ENCODE peak calls at places on chromosomes 11 and 22, in five cellular contexts. K, N, W, O and D are unnamed samples.

GRCh38 chr11:27118371-27118770 is 77.8 kb downstream of the BBOX1 start:
- DNase-seq in W (no peak), O (no peak), N (no peak), K (peak), D (no peak)

GRCh38 chr11:14500181-14500651 is 605 bp upstream of the COPB1 start:
- DNase-seq in N (no peak), W (peak), O (peak), K (peak), D (peak)

GRCh38 chr11:67357831-67358555 is 4.6 kb upstream of the POLD4 start:
- DNase-seq in W (no peak), N (no peak), K (no peak), O (no peak), D (peak)

GRCh38 chr22:42920101-42920820 is 63.2 kb upstream of the ARFGAP3 start:
- DNase-seq in O (no peak), K (no peak), N (no peak), W (no peak), D (peak)

GRCh38 chr11:127454856-127455255 is 454.3 kb upstream of the KIRREL3 start:
- DNase-seq in W (no peak), O (peak), K (no peak), N (no peak), D (no peak)

GRCh38 chr11:134481135-134481534 is 69.1 kb upstream of the B3GAT1 start:
- DNase-seq in O (peak), K (no peak), W (no peak), N (peak), D (no peak)

GRCh38 chr22:29205260-29205597 is 467 bp upstream of the EMID1 start:
- DNase-seq in K (no peak), N (no peak), O (no peak), W (no peak), D (no peak)

GRCh38 chr11:134655189-134655937 is 243.3 kb upstream of the B3GAT1 start:
- DNase-seq in K (no peak), N (peak), O (no peak), W (no peak), D (no peak)

GRCh38 chr11:46918087-46918751 is at the start of gene LRP4:
- DNase-seq in N (peak), O (peak), K (peak), W (no peak), D (no peak)

GRCh38 chr11:69559181-69559580 is 77.7 kb downstream of the LINC01488 start:
- DNase-seq in O (no peak), W (no peak), N (no peak), K (no peak), D (no peak)

GRCh38 chr11:134580635-134581025 is 168.6 kb upstream of the B3GAT1 start:
- DNase-seq in O (no peak), W (no peak), N (no peak), K (no peak), D (no peak)

GRCh38 chr11:58024601-58025091 is 965 bp downstream of the OR9Q1 start:
- DNase-seq in O (no peak), K (peak), N (no peak), W (no peak), D (peak)

GRCh38 chr11:77596626-77597025 is 6.9 kb downstream of the AQP11 start:
- DNase-seq in K (peak), O (no peak), W (no peak), N (no peak), D (peak)

GRCh38 chr11:11798586-11799438 is 43.0 kb upstream of the USP47 start:
- DNase-seq in W (peak), N (no peak), K (peak), O (peak), D (peak)

GRCh38 chr11:95296621-95297025 is 65.6 kb upstream of the SESN3 start:
- DNase-seq in N (no peak), K (no peak), O (no peak), W (no peak), D (peak)
- H2AFZ ChIP-seq in N (no peak), K (no peak), O (no peak), W (no peak), D (no peak)

DNA sequence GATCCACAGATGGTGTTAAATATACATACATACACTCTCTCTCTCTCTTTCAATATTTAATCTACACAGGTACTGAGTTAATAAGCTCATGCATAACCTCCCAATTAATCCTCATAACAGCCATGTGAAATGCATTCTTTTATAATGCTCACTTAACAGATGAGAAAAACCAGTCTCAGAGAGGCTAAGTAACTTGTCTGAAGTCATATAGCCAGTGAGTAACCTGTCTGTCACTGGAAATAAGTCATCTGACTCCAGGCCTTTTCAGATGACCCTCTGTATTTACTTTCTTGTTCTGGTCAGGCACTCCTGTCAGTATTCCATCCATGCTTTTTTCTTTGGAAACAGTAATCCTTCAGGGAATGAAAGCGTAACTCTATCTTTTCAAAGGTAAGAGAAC is 594.0 kb upstream of the TENM4 start:
- DNase-seq in O (no peak), K (no peak), N (no peak), W (no peak), D (no peak)
- H2AFZ ChIP-seq in O (no peak), K (no peak), N (no peak), W (no peak), D (no peak)

GRCh38 chr11:1731451-1732059 is 18.8 kb downstream of the IFITM10 start:
- DNase-seq in K (no peak), O (no peak), N (no peak), W (no peak), D (no peak)
- H2AFZ ChIP-seq in K (no peak), O (no peak), N (no peak), W (no peak), D (no peak)

GRCh38 chr11:6618117-6619020 is 853 bp downstream of the TPP1 start:
- DNase-seq in O (peak), K (peak), W (no peak), N (no peak), D (peak)
- H2AFZ ChIP-seq in O (peak), K (peak), W (peak), N (no peak), D (peak)

GRCh38 chr22:40603088-40603605 is 33.4 kb downstream of the MRTFA start:
- DNase-seq in W (no peak), N (no peak), O (peak), K (peak), D (peak)
- H2AFZ ChIP-seq in W (no peak), N (no peak), O (no peak), K (no peak), D (no peak)

DNA sequence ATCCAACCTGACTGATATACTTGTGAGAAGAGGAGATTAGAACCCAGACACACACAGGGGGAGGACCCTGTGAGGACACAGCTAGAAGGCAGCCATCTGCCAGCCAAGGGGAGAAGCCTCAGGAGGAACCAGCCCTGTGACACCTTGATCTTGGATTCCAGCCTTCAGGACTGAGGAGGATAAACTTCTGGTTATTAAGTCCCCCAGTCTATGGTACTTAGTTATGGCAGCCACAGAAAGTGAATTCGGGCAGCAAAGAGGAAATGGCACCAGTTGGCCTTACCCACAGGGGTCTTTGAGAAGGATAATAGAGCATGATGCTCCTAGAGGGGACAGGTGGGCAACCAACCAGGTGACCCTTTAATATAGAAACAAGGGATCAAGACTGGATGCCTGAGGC is 49.4 kb downstream of the ASCL2 start:
- DNase-seq in N (no peak), W (no peak), K (no peak), O (no peak), D (no peak)
- H2AFZ ChIP-seq in N (no peak), W (no peak), K (no peak), O (no peak), D (no peak)

DNA sequence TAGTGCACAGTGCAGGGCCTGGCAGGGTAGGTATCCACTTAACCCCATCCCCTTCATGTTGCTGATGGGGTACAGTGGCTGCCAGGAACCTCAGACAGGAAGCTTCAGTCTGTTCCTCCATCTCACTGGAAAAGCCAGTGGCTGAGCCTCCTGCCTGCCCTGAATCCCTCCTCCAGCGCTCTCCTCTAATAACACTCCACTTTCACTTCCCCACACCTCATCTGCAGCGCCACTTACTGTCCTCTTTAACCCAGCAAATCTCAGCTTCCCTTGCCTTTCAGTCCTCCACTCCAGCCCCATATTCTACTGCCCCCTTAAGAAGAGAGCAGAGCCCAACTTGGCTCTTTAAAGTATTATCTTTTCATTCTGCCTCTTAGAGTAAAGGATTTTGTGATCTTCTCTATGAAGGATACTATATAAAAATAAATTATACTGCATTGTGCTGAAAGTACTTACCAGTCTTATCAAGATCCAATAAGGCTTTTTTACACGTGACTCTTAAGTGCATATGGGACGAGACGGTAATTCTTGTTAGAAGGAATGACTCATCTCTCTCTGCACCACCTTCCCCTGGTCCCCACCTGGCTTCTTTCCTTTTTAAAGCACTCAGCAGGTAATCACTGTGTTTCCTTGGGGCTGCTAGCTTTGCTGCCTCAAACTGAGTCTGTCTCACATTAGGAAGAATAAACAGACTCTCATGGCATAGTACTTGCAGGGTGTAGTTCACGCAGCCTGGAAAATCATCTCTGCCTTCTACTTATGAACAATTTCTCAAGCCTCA is 238.0 kb upstream of the NARS2 start:
- DNase-seq in O (peak), W (no peak), K (peak), N (peak), D (no peak)
- H2AFZ ChIP-seq in O (no peak), W (no peak), K (no peak), N (no peak), D (no peak)

DNA sequence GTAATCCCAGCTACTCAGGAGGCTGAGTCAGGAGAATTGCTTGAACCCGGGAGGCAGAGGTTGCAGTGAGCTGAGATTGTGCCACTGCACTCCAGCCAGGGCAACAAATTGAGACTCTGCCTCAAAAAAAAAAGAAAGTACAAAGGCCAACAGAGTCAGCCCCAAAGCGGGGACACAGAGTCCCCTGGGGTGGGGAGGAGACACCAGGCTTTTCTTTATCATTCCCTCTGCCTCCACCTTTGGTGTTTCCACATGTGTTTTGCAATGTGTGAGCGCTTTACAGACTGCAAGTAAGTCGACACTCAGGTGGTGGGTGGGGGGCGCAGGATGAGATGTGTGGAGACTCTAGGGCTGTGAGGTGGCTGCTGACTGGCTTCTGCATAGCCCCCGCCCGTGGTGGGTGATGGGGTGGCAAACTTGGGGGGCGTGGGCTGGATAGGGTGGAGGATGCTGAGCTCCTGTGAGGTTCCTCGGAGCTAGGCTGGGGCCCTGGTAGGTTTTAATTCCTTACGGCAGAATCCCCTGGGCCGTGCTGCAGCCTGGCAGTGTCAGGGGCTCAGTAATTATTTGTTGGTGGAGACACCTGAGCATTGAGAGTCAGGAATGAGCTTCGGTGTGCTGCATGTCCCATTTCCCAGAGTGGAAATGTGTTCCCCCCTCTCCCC is 177.2 kb downstream of the CTTN start:
- DNase-seq in N (no peak), K (no peak), O (no peak), W (no peak), D (no peak)
- H2AFZ ChIP-seq in N (no peak), K (no peak), O (no peak), W (no peak), D (no peak)